ENCODE peak calls at places on chromosomes 4 and X, in five cellular contexts. R is IMR-90, A is H1, T is K562, S is HepG2. Z is an unnamed sample.

GRCh38 chrX:105424729-105425128 is 204.2 kb upstream of the TEX13A start:
- DNase-seq in R (no peak), A (no peak), T (no peak), S (no peak), Z (no peak)

GRCh38 chr4:108210989-108211725 is 42.4 kb upstream of the LEF1 start:
- DNase-seq in R (peak; percentile 7), A (no peak), T (no peak), S (no peak), Z (no peak)

GRCh38 chrX:71222929-71223328 is at the start of gene GJB1:
- DNase-seq in R (no peak), A (no peak), T (no peak), S (no peak), Z (no peak)

GRCh38 chr4:122894802-122895201 is 27.6 kb downstream of the NUDT6 start:
- DNase-seq in R (no peak), A (no peak), T (no peak), S (no peak), Z (no peak)

GRCh38 chr4:107036602-107037151 is 564 bp upstream of the DKK2 start:
- DNase-seq in R (no peak), A (no peak), T (no peak), S (no peak), Z (no peak)

GRCh38 chr4:122930877-122931276 is 8.5 kb upstream of the NUDT6 start:
- DNase-seq in R (peak; percentile 41), A (no peak), T (no peak), S (no peak), Z (no peak)

GRCh38 chrX:44462851-44463250 is 79.8 kb downstream of the FUNDC1 start:
- DNase-seq in R (peak; percentile 4), A (no peak), T (no peak), S (no peak), Z (no peak)

GRCh38 chrX:38754102-38754790 is 47.0 kb upstream of the MID1IP1 start:
- DNase-seq in R (peak; percentile 58), A (no peak), T (peak; percentile 65), S (peak; percentile 19), Z (peak; percentile 64)

GRCh38 chr4:13546374-13546854 is 2.1 kb upstream of the NKX3-2 start:
- DNase-seq in R (no peak), A (no peak), T (no peak), S (no peak), Z (no peak)

GRCh38 chrX:31130457-31131215 is 58.8 kb upstream of the FTHL17 start:
- DNase-seq in R (no peak), A (no peak), T (no peak), S (no peak), Z (no peak)

GRCh38 chr4:108224628-108225053 is 55.9 kb upstream of the LEF1 start:
- DNase-seq in R (peak; percentile 13), A (no peak), T (peak; percentile 92), S (no peak), Z (no peak)

GRCh38 chrX:136687457-136687856 is 39.5 kb downstream of the CD40LG start:
- DNase-seq in R (no peak), A (no peak), T (no peak), S (no peak), Z (no peak)

GRCh38 chrX:100413231-100413630 is 3.2 kb upstream of the PCDH19 start:
- DNase-seq in R (peak; percentile 48), A (no peak), T (peak; percentile 44), S (peak; percentile 33), Z (peak; percentile 59)

GRCh38 chr4:114087596-114088230 is 108.3 kb upstream of the ARSJ start:
- DNase-seq in R (peak; percentile 87), A (no peak), T (no peak), S (no peak), Z (no peak)

GRCh38 chr4:55617587-55618197 is 18.4 kb downstream of the NMU start:
- DNase-seq in R (no peak), A (no peak), T (no peak), S (no peak), Z (no peak)

GRCh38 chrX:140090800-140091275 is 125.5 kb upstream of the CXorf66 start:
- DNase-seq in R (no peak), A (no peak), T (no peak), S (no peak), Z (peak; percentile 2)

GRCh38 chr4:124322234-124322831 is 390.2 kb downstream of the ANKRD50 start:
- DNase-seq in R (peak; percentile 49), A (no peak), T (peak; percentile 21), S (peak; percentile 8), Z (peak; percentile 14)

GRCh38 chr4:152643153-152644035 is 36.4 kb downstream of the TMEM154 start:
- DNase-seq in R (no peak), A (no peak), T (peak; percentile 3), S (no peak), Z (no peak)

GRCh38 chr4:43380093-43380492 is 487.6 kb downstream of the GRXCR1 start:
- DNase-seq in R (no peak), A (no peak), T (no peak), S (no peak), Z (no peak)

GRCh38 chr4:76429636-76430035 is 5.4 kb upstream of the SHROOM3 start:
- DNase-seq in R (no peak), A (no peak), T (no peak), S (no peak), Z (no peak)
- TF ChIP-seq MAFK in R (peak; percentile 29), A (no peak), T (peak; percentile 50), S (peak; percentile 44), Z (peak; percentile 27)

DNA sequence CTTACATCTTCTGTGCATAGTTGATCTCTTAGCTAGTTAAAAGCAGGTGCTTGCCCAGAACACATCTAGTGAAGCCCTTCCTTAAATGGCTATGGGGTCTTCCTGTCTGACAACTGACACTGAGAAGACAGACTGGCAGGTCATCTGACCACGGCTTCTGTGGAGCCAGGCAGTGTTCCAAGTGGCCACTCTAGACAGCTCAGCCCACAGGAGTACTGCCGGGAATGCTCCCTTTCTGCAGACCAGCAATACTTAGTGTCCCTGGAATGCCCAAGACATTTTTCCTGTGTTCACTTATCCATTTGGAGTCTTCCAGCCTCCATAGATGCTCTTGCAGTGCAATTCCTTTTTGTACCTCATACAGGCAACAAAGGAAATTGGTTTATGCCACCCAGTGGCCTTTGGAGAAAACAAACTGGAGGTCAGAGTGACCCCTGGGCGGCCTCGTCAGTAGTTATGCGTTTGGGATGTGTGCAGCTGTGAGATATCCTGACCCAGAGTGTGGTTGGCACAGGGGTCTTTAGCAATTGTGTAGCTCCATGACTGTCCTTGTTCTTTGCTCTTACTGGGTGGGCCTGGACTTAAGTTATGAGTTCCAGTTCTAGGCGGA is 335.5 kb downstream of the ARHGAP10 start:
- DNase-seq in R (no peak), A (no peak), T (no peak), S (no peak), Z (no peak)
- TF ChIP-seq CTCF in R (no peak), A (peak; percentile 9), T (no peak), S (no peak), Z (no peak)

DNA sequence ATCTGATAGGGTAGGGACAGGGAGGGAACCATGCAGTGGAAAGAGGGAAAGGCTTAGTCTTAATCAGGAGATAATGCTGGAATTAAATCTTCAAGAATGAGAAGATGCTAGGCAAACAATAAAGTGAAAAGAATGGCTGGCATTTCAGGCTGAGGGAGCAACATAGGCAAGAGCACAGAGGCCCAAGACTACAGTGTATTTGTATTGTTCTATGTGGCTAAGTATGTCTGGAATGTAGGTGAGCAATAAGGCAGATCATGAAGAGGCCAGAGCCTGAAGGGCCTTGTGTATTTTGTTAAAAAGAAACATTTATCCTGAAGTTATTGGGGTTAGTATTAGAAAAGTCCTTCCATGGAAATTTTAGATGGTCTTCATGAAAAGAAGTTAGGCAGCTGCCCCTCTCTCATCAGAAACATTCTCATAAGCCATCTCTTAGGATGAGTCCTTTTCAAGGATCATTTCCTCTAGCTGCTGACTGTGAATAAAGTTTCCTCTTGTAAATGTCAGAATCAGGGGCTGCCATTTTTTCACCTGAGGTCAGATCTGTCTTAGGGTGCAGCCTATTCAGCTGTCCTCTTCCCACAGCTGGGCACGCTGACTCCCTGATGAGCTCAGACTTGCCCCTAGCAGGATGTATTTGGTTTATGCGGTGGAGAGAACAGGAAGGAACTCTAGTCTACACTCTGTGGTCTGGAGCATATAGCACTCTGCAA is 46.3 kb downstream of the ATP10D start:
- DNase-seq in R (peak; percentile 90), A (no peak), T (no peak), S (peak; percentile 16), Z (peak; percentile 24)
- TF ChIP-seq MAFK in R (no peak), A (no peak), T (no peak), S (no peak), Z (no peak)

DNA sequence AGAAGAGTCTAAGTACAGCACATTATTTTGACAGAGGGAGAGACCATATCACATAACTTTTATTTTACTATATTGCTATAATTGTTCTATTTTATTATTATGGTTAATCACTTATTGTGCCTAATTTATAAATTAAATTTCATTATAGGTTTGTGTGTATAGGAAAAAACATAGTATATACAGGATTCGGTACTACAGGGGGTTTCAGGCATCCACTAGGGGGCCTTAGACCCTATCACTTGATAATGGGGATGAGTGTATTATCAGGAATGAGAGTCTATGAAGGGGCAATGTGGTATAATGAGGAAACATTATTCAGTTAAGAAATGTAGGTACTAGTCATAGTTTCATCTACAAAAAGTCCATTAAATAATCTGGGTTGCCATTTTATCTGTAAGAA is 833.1 kb downstream of the C4orf33 start:
- DNase-seq in R (no peak), A (no peak), T (no peak), S (no peak), Z (no peak)
- TF ChIP-seq CTCF in R (no peak), A (peak; percentile 20), T (no peak), S (peak; percentile 28), Z (no peak)

Z was measured in A549.